ENCODE peak calls at places on chromosomes 5 and 9, in six cellular contexts. F is K562, J is Peyer's patch, G is IMR-90, W is SK-N-SH, D is endothelial cell of umbilical vein. S is an unnamed sample.

GRCh38 chr9:92894711-92895362 is 17.0 kb upstream of the ZNF484 start:
- DNase-seq in G (no peak), W (no peak), F (no peak), J (no peak), D (no peak), S (no peak)

GRCh38 chr5:5575461-5575860 is 153.0 kb downstream of the ICE1 start:
- DNase-seq in W (no peak), D (no peak), F (no peak), J (no peak), G (no peak), S (no peak)

GRCh38 chr5:107864793-107865192 is 194.1 kb upstream of the EFNA5 start:
- DNase-seq in W (no peak), D (peak; percentile 31), G (peak; percentile 76), F (no peak), J (no peak), S (no peak)

GRCh38 chr5:174520420-174521396 is 203.7 kb upstream of the MSX2 start:
- DNase-seq in D (no peak), J (peak; percentile 82), G (peak; percentile 17), F (no peak), W (peak; percentile 75), S (no peak)

GRCh38 chr5:83724915-83725314 is 4.3 kb upstream of the HAPLN1 start:
- DNase-seq in W (peak; percentile 10), F (no peak), G (no peak), D (peak; percentile 20), J (no peak), S (no peak)

GRCh38 chr5:89480406-89481007 is 597.5 kb upstream of the MEF2C start:
- DNase-seq in W (no peak), J (no peak), F (no peak), D (no peak), G (no peak), S (no peak)

GRCh38 chr9:7347556-7347955 is 452.0 kb downstream of the DMAC1 start:
- DNase-seq in F (no peak), W (no peak), G (no peak), D (no peak), J (no peak), S (no peak)

GRCh38 chr5:140555747-140556312 is 1.4 kb downstream of the SRA1 start:
- DNase-seq in D (no peak), W (peak; percentile 42), J (no peak), G (no peak), F (no peak), S (no peak)

GRCh38 chr5:89560724-89561123 is 677.7 kb upstream of the MEF2C start:
- DNase-seq in W (no peak), F (no peak), J (no peak), G (no peak), D (no peak), S (no peak)

GRCh38 chr5:158952951-158953350 is 146.8 kb downstream of the EBF1 start:
- DNase-seq in G (peak; percentile 25), J (no peak), W (no peak), F (no peak), D (no peak), S (no peak)

GRCh38 chr5:155651-156410 is 35.5 kb upstream of the LRRC14B start:
- DNase-seq in J (no peak), D (no peak), W (no peak), F (no peak), G (no peak), S (no peak)

DNA sequence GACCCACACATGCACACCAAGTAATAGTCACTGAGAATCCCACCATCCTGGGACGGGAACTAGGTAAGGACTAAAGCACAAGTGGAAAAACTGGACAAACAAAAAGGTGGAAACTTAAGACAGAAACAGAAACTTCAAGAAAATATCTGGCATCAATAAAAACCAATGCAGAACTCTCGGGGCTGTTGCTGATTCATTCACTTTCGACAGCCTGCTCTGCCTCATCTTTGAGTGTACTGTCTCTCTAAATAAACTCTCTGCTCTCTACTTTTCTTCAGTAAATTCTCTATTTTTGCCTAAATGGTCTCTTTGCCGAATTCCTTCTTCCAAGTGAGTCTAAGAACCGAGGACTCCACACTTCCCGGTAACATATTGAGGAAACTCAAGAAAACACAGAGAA is 116.9 kb downstream of the CDH9 start:
- DNase-seq in W (no peak), J (no peak), F (no peak), D (no peak), G (no peak), S (no peak)
- H3K9me3 ChIP-seq in W (no peaks in the 10 kb centered on the region), J (peaks cover 16% of the 10 kb centered on the region), F (no peaks in the 10 kb centered on the region), D (peaks cover 3% of the 10 kb centered on the region), G (peaks cover 13% of the 10 kb centered on the region), S (no peaks in the 10 kb centered on the region)

GRCh38 chr9:102398205-102398604 is 596.9 kb upstream of the CYLC2 start:
- DNase-seq in G (no peak), D (no peak), J (no peak), W (no peak), F (no peak), S (no peak)
- H3K9me3 ChIP-seq in G (peaks cover 2% of the 10 kb centered on the region), D (no peaks in the 10 kb centered on the region), J (no peaks in the 10 kb centered on the region), W (no peaks in the 10 kb centered on the region), F (no peaks in the 10 kb centered on the region), S (no peaks in the 10 kb centered on the region)

GRCh38 chr9:24333629-24334028 is 212.1 kb downstream of the IZUMO3 start:
- DNase-seq in F (no peak), G (no peak), J (no peak), W (no peak), D (no peak), S (no peak)
- H3K9me3 ChIP-seq in F (no peaks in the 10 kb centered on the region), G (peaks cover 3% of the 10 kb centered on the region), J (no peaks in the 10 kb centered on the region), W (no peaks in the 10 kb centered on the region), D (peaks cover 3% of the 10 kb centered on the region), S (no peaks in the 10 kb centered on the region)

DNA sequence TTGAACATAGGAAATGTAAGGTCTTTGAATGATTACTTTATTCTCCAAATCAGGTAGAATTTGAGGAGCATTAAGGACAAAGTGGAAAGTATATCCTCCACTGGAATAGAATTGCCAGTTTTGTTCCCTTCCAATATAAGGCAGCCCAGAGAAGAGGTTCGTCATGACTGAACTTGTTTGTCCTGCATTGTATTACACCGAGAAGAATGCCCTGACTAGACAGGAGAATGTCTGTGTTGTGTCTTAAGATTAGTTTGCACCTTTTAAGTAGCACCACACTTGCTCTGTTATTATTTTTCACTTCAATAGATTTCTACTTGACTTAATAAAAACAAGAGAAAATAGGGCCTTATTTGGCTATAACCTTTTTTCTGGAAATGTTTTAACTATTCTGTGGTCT is 586.2 kb upstream of the PTGER4 start:
- DNase-seq in W (no peak), F (no peak), J (no peak), G (no peak), D (no peak), S (no peak)
- H3K9me3 ChIP-seq in W (no peaks in the 10 kb centered on the region), F (no peaks in the 10 kb centered on the region), J (no peaks in the 10 kb centered on the region), G (peaks cover 2% of the 10 kb centered on the region), D (peaks cover 2% of the 10 kb centered on the region), S (peaks cover 3% of the 10 kb centered on the region)

DNA sequence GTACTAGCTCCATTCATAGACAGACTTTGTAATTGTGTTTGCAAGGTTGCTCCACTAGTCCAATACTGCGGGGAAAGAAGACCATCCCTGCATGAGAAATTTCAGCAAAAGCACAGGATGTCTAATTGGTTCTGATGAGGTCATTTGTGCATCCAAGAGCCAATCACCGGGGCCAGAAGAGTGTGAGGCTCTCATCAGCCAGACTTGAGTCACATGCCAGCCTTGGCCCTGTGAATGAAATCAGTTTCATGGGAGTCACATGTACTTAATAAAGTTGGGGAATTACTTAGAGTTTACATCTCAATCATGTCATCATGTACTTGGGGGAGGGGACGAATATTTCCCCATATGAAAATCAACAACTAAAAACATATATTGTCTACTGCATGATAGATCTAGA is 1236.0 kb downstream of the MAT2B start:
- DNase-seq in D (no peak), J (no peak), F (no peak), W (no peak), G (no peak), S (no peak)
- H3K9me3 ChIP-seq in D (no peaks in the 10 kb centered on the region), J (no peaks in the 10 kb centered on the region), F (no peaks in the 10 kb centered on the region), W (no peaks in the 10 kb centered on the region), G (no peaks in the 10 kb centered on the region), S (no peaks in the 10 kb centered on the region)

GRCh38 chr5:73296772-73297171 is 123.8 kb downstream of the TMEM174 start:
- DNase-seq in G (peak; percentile 89), W (no peak), D (no peak), J (no peak), F (peak; percentile 46), S (no peak)

GRCh38 chr5:73299017-73299630 is 126.1 kb downstream of the TMEM174 start:
- DNase-seq in J (peak; percentile 63), F (no peak), W (peak; percentile 82), D (no peak), G (no peak), S (no peak)

GRCh38 chr5:73299665-73300435 is 126.9 kb downstream of the TMEM174 start:
- DNase-seq in J (no peak), W (peak; percentile 52), D (no peak), F (no peak), G (peak; percentile 23), S (no peak)

GRCh38 chr5:73297430-73297829 is 124.4 kb downstream of the TMEM174 start:
- DNase-seq in D (no peak), J (no peak), W (no peak), F (no peak), G (no peak), S (no peak)

DNA sequence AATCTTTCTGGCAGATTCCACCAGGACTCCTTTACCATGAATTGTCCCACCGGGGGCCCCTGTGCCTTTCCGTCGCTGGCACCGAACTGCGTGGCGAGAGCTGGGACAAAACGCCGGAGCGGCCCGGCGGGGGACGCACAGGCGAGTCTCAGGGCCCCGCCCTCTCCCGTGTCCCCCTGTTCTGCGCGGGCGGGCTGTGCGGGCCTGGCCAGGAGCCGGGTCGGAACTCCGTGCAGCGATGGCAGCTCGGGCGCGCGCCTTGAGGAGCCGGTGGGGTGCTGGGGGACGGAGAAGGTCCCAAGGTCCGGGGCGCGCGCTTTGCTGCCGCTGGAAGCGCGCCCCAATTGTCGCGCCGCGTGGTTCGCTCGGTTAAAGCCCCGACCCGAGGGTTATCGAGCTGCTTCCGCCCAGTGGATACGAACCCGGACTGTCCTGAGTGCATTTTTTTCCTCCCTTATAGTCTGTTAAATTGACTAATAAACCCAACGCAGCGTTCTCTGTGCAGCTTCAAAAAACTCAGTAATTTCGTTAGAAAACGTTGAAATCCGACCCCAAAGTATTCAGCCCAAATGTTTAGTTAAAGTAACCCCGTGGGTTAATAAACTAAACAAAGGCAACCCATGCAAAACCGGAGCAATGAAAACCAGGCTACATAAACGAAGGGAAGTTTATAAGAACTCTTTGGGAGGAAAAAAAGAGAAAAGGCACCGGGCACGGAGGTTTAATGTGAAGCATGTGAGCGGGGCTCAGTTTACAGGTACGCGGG is 125.4 kb downstream of the TMEM174 start:
- DNase-seq in W (no peak), D (no peak), G (peak; percentile 85), J (no peak), F (no peak), S (no peak)
- H3K9me3 ChIP-seq in W (no peaks in the 10 kb centered on the region), D (no peaks in the 10 kb centered on the region), G (no peaks in the 10 kb centered on the region), J (no peaks in the 10 kb centered on the region), F (no peaks in the 10 kb centered on the region), S (no peaks in the 10 kb centered on the region)

DNA sequence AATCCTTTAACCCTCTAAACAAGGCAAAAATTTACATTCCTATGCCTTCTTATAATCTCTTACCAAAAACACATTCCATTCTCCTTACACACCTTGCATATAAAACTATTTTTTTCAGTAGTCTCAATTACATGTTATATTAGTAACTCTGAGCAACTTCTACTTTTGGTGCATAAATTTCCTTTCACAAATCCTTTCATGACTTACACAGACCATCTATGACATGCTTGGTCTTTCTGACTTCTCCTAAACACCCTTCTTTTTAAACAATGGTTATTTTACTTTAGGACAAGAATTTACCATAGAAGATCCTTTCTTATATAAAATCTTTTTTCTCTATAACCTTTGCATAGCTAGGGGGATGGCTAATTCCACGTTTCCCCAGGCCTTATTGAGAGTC is 208.0 kb upstream of the ARRDC3 start:
- DNase-seq in W (no peak), D (no peak), J (no peak), F (no peak), G (no peak), S (no peak)
- H3K9me3 ChIP-seq in W (peaks cover 19% of the 10 kb centered on the region), D (no peaks in the 10 kb centered on the region), J (no peaks in the 10 kb centered on the region), F (peaks cover 3% of the 10 kb centered on the region), G (no peaks in the 10 kb centered on the region), S (peaks cover 6% of the 10 kb centered on the region)